ENCODE peak calls at places on chromosomes 7 and 10, in nine cellular contexts. One of them, this sample, is unnamed.

GRCh38 chr10:79066460-79067240 is 2.1 kb upstream of the ZMIZ1 start:
- DNase-seq in hepatic stellate cell: peak; percentile 61
- DNase-seq in Panc1: no peak
- DNase-seq in fibroblast of mammary gland: peak; percentile 60
- DNase-seq in GM04504: no peak
- DNase-seq in sigmoid colon: peak; percentile 71
- DNase-seq in NCI-H1092 treated with DMSO at 0.1 percent for 48 hours: peak; percentile 3
- DNase-seq in left ventricle myocardium inferior: no peak
- DNase-seq in activated T-cell treated with anti-CD3 and anti-CD28 coated beads, Interleukin-2, amount 50 U/mL, for 72 hours: no peak
- DNase-seq in this sample: no peak

GRCh38 chr10:92993671-92994304 is 66.8 kb upstream of the CYP26C1 start:
- DNase-seq in hepatic stellate cell: no peak
- DNase-seq in sigmoid colon: no peak
- DNase-seq in GM04504: no peak
- DNase-seq in fibroblast of mammary gland: no peak
- DNase-seq in left ventricle myocardium inferior: no peak
- DNase-seq in activated T-cell treated with anti-CD3 and anti-CD28 coated beads, Interleukin-2, amount 50 U/mL, for 72 hours: no peak
- DNase-seq in Panc1: no peak
- DNase-seq in NCI-H1092 treated with DMSO at 0.1 percent for 48 hours: no peak
- DNase-seq in this sample: no peak

GRCh38 chr10:122494173-122494820 is 32.9 kb downstream of the HTRA1 start:
- DNase-seq in sigmoid colon: no peak
- DNase-seq in NCI-H1092 treated with DMSO at 0.1 percent for 48 hours: no peak
- DNase-seq in hepatic stellate cell: no peak
- DNase-seq in GM04504: no peak
- DNase-seq in fibroblast of mammary gland: no peak
- DNase-seq in activated T-cell treated with anti-CD3 and anti-CD28 coated beads, Interleukin-2, amount 50 U/mL, for 72 hours: no peak
- DNase-seq in Panc1: no peak
- DNase-seq in left ventricle myocardium inferior: no peak
- DNase-seq in this sample: no peak

GRCh38 chr7:44046321-44047061 is 2.0 kb downstream of the DBNL start:
- DNase-seq in sigmoid colon: peak; percentile 55
- DNase-seq in activated T-cell treated with anti-CD3 and anti-CD28 coated beads, Interleukin-2, amount 50 U/mL, for 72 hours: peak; percentile 37
- DNase-seq in NCI-H1092 treated with DMSO at 0.1 percent for 48 hours: no peak
- DNase-seq in left ventricle myocardium inferior: peak; percentile 11
- DNase-seq in hepatic stellate cell: no peak
- DNase-seq in fibroblast of mammary gland: no peak
- DNase-seq in Panc1: no peak
- DNase-seq in GM04504: no peak
- DNase-seq in this sample: no peak

GRCh38 chr10:128896964-128897363 is 570.1 kb upstream of the MGMT start:
- DNase-seq in fibroblast of mammary gland: no peak
- DNase-seq in activated T-cell treated with anti-CD3 and anti-CD28 coated beads, Interleukin-2, amount 50 U/mL, for 72 hours: no peak
- DNase-seq in NCI-H1092 treated with DMSO at 0.1 percent for 48 hours: no peak
- DNase-seq in Panc1: no peak
- DNase-seq in left ventricle myocardium inferior: no peak
- DNase-seq in sigmoid colon: no peak
- DNase-seq in hepatic stellate cell: no peak
- DNase-seq in GM04504: no peak
- DNase-seq in this sample: no peak

GRCh38 chr7:44956157-44956766 is 22.6 kb downstream of the MYO1G start:
- DNase-seq in Panc1: no peak
- DNase-seq in left ventricle myocardium inferior: no peak
- DNase-seq in activated T-cell treated with anti-CD3 and anti-CD28 coated beads, Interleukin-2, amount 50 U/mL, for 72 hours: no peak
- DNase-seq in hepatic stellate cell: no peak
- DNase-seq in fibroblast of mammary gland: no peak
- DNase-seq in sigmoid colon: no peak
- DNase-seq in NCI-H1092 treated with DMSO at 0.1 percent for 48 hours: no peak
- DNase-seq in GM04504: no peak
- DNase-seq in this sample: no peak

GRCh38 chr10:66747451-66747850 is 178.4 kb upstream of the LRRTM3 start:
- DNase-seq in fibroblast of mammary gland: peak; percentile 14
- DNase-seq in GM04504: peak; percentile 64
- DNase-seq in Panc1: no peak
- DNase-seq in NCI-H1092 treated with DMSO at 0.1 percent for 48 hours: no peak
- DNase-seq in left ventricle myocardium inferior: no peak
- DNase-seq in hepatic stellate cell: peak; percentile 47
- DNase-seq in sigmoid colon: no peak
- DNase-seq in activated T-cell treated with anti-CD3 and anti-CD28 coated beads, Interleukin-2, amount 50 U/mL, for 72 hours: no peak
- DNase-seq in this sample: peak; percentile 84

GRCh38 chr10:94677691-94678090 is 5.8 kb upstream of the CYP2C18 start:
- DNase-seq in Panc1: no peak
- DNase-seq in left ventricle myocardium inferior: no peak
- DNase-seq in GM04504: no peak
- DNase-seq in activated T-cell treated with anti-CD3 and anti-CD28 coated beads, Interleukin-2, amount 50 U/mL, for 72 hours: no peak
- DNase-seq in sigmoid colon: no peak
- DNase-seq in NCI-H1092 treated with DMSO at 0.1 percent for 48 hours: no peak
- DNase-seq in hepatic stellate cell: no peak
- DNase-seq in fibroblast of mammary gland: no peak
- DNase-seq in this sample: no peak

GRCh38 chr7:25384820-25385560 is 156.7 kb upstream of the NPVF start:
- DNase-seq in hepatic stellate cell: no peak
- DNase-seq in sigmoid colon: no peak
- DNase-seq in GM04504: no peak
- DNase-seq in Panc1: no peak
- DNase-seq in fibroblast of mammary gland: no peak
- DNase-seq in left ventricle myocardium inferior: no peak
- DNase-seq in NCI-H1092 treated with DMSO at 0.1 percent for 48 hours: peak; percentile 95
- DNase-seq in activated T-cell treated with anti-CD3 and anti-CD28 coated beads, Interleukin-2, amount 50 U/mL, for 72 hours: no peak
- DNase-seq in this sample: no peak

GRCh38 chr7:1393421-1393820 is 65.8 kb downstream of the MICALL2 start:
- DNase-seq in sigmoid colon: no peak
- DNase-seq in GM04504: no peak
- DNase-seq in fibroblast of mammary gland: no peak
- DNase-seq in left ventricle myocardium inferior: no peak
- DNase-seq in NCI-H1092 treated with DMSO at 0.1 percent for 48 hours: no peak
- DNase-seq in activated T-cell treated with anti-CD3 and anti-CD28 coated beads, Interleukin-2, amount 50 U/mL, for 72 hours: no peak
- DNase-seq in Panc1: no peak
- DNase-seq in hepatic stellate cell: no peak
- DNase-seq in this sample: no peak

GRCh38 chr7:100367676-100368613 is 5.3 kb upstream of the PILRA start:
- DNase-seq in GM04504: no peak
- DNase-seq in hepatic stellate cell: no peak
- DNase-seq in fibroblast of mammary gland: no peak
- DNase-seq in Panc1: no peak
- DNase-seq in left ventricle myocardium inferior: no peak
- DNase-seq in sigmoid colon: no peak
- DNase-seq in NCI-H1092 treated with DMSO at 0.1 percent for 48 hours: no peak
- DNase-seq in activated T-cell treated with anti-CD3 and anti-CD28 coated beads, Interleukin-2, amount 50 U/mL, for 72 hours: no peak
- DNase-seq in this sample: no peak

GRCh38 chr10:86968271-86968993 is at the start of gene ADIRF:
- DNase-seq in fibroblast of mammary gland: peak; percentile 28
- DNase-seq in sigmoid colon: peak; percentile 80
- DNase-seq in GM04504: no peak
- DNase-seq in activated T-cell treated with anti-CD3 and anti-CD28 coated beads, Interleukin-2, amount 50 U/mL, for 72 hours: no peak
- DNase-seq in left ventricle myocardium inferior: peak; percentile 71
- DNase-seq in NCI-H1092 treated with DMSO at 0.1 percent for 48 hours: no peak
- DNase-seq in Panc1: no peak
- DNase-seq in hepatic stellate cell: no peak
- DNase-seq in this sample: no peak

GRCh38 chr7:131522325-131522920 is 34.0 kb downstream of the PODXL start:
- DNase-seq in GM04504: no peak
- DNase-seq in Panc1: no peak
- DNase-seq in left ventricle myocardium inferior: no peak
- DNase-seq in sigmoid colon: peak; percentile 21
- DNase-seq in NCI-H1092 treated with DMSO at 0.1 percent for 48 hours: no peak
- DNase-seq in fibroblast of mammary gland: no peak
- DNase-seq in hepatic stellate cell: no peak
- DNase-seq in activated T-cell treated with anti-CD3 and anti-CD28 coated beads, Interleukin-2, amount 50 U/mL, for 72 hours: no peak
- DNase-seq in this sample: no peak

GRCh38 chr10:43203491-43204393 is 63.1 kb downstream of the RASGEF1A start:
- DNase-seq in NCI-H1092 treated with DMSO at 0.1 percent for 48 hours: no peak
- DNase-seq in activated T-cell treated with anti-CD3 and anti-CD28 coated beads, Interleukin-2, amount 50 U/mL, for 72 hours: peak; percentile 32
- DNase-seq in left ventricle myocardium inferior: no peak
- DNase-seq in sigmoid colon: peak; percentile 61
- DNase-seq in fibroblast of mammary gland: no peak
- DNase-seq in hepatic stellate cell: peak; percentile 15
- DNase-seq in Panc1: peak; percentile 38
- DNase-seq in GM04504: no peak
- DNase-seq in this sample: no peak

GRCh38 chr7:23530355-23530754 is 1.4 kb downstream of the TRA2A start:
- DNase-seq in left ventricle myocardium inferior: no peak
- DNase-seq in fibroblast of mammary gland: peak; percentile 44
- DNase-seq in hepatic stellate cell: peak; percentile 32
- DNase-seq in GM04504: peak; percentile 7
- DNase-seq in NCI-H1092 treated with DMSO at 0.1 percent for 48 hours: no peak
- DNase-seq in activated T-cell treated with anti-CD3 and anti-CD28 coated beads, Interleukin-2, amount 50 U/mL, for 72 hours: peak; percentile 30
- DNase-seq in sigmoid colon: no peak
- DNase-seq in Panc1: no peak
- DNase-seq in this sample: no peak

GRCh38 chr7:1967512-1968396 is 265.0 kb downstream of the MAD1L1 start:
- DNase-seq in Panc1: no peak
- DNase-seq in fibroblast of mammary gland: no peak
- DNase-seq in GM04504: no peak
- DNase-seq in NCI-H1092 treated with DMSO at 0.1 percent for 48 hours: no peak
- DNase-seq in sigmoid colon: no peak
- DNase-seq in left ventricle myocardium inferior: peak; percentile 1
- DNase-seq in hepatic stellate cell: no peak
- DNase-seq in activated T-cell treated with anti-CD3 and anti-CD28 coated beads, Interleukin-2, amount 50 U/mL, for 72 hours: no peak
- DNase-seq in this sample: no peak

GRCh38 chr10:82245906-82246305 is 370.9 kb downstream of the NRG3 start:
- DNase-seq in left ventricle myocardium inferior: no peak
- DNase-seq in sigmoid colon: no peak
- DNase-seq in NCI-H1092 treated with DMSO at 0.1 percent for 48 hours: no peak
- DNase-seq in activated T-cell treated with anti-CD3 and anti-CD28 coated beads, Interleukin-2, amount 50 U/mL, for 72 hours: no peak
- DNase-seq in hepatic stellate cell: no peak
- DNase-seq in GM04504: no peak
- DNase-seq in fibroblast of mammary gland: peak; percentile 2
- DNase-seq in Panc1: no peak
- DNase-seq in this sample: no peak

GRCh38 chr7:127586346-127586745 is 950 bp upstream of the GCC1 start:
- DNase-seq in left ventricle myocardium inferior: no peak
- DNase-seq in activated T-cell treated with anti-CD3 and anti-CD28 coated beads, Interleukin-2, amount 50 U/mL, for 72 hours: no peak
- DNase-seq in hepatic stellate cell: no peak
- DNase-seq in Panc1: no peak
- DNase-seq in GM04504: no peak
- DNase-seq in NCI-H1092 treated with DMSO at 0.1 percent for 48 hours: no peak
- DNase-seq in fibroblast of mammary gland: no peak
- DNase-seq in sigmoid colon: no peak
- DNase-seq in this sample: no peak

GRCh38 chr7:114856625-114857024 is 65.3 kb upstream of the MDFIC start:
- DNase-seq in Panc1: no peak
- DNase-seq in NCI-H1092 treated with DMSO at 0.1 percent for 48 hours: no peak
- DNase-seq in fibroblast of mammary gland: no peak
- DNase-seq in left ventricle myocardium inferior: no peak
- DNase-seq in sigmoid colon: no peak
- DNase-seq in GM04504: no peak
- DNase-seq in activated T-cell treated with anti-CD3 and anti-CD28 coated beads, Interleukin-2, amount 50 U/mL, for 72 hours: no peak
- DNase-seq in hepatic stellate cell: no peak
- DNase-seq in this sample: no peak

GRCh38 chr7:22876986-22877729 is 54.5 kb upstream of the TOMM7 start:
- DNase-seq in left ventricle myocardium inferior: no peak
- DNase-seq in GM04504: no peak
- DNase-seq in Panc1: no peak
- DNase-seq in NCI-H1092 treated with DMSO at 0.1 percent for 48 hours: no peak
- DNase-seq in fibroblast of mammary gland: no peak
- DNase-seq in sigmoid colon: no peak
- DNase-seq in activated T-cell treated with anti-CD3 and anti-CD28 coated beads, Interleukin-2, amount 50 U/mL, for 72 hours: no peak
- DNase-seq in hepatic stellate cell: no peak
- DNase-seq in this sample: no peak

GRCh38 chr10:132489053-132489703 is 48.4 kb upstream of the INPP5A start:
- DNase-seq in GM04504: peak; percentile 44
- DNase-seq in fibroblast of mammary gland: peak; percentile 56
- DNase-seq in hepatic stellate cell: no peak
- DNase-seq in Panc1: no peak
- DNase-seq in NCI-H1092 treated with DMSO at 0.1 percent for 48 hours: no peak
- DNase-seq in sigmoid colon: peak; percentile 77
- DNase-seq in left ventricle myocardium inferior: no peak
- DNase-seq in activated T-cell treated with anti-CD3 and anti-CD28 coated beads, Interleukin-2, amount 50 U/mL, for 72 hours: no peak
- DNase-seq in this sample: no peak

GRCh38 chr7:2622869-2623697 is 8.7 kb upstream of the TTYH3 start:
- DNase-seq in Panc1: no peak
- DNase-seq in GM04504: no peak
- DNase-seq in activated T-cell treated with anti-CD3 and anti-CD28 coated beads, Interleukin-2, amount 50 U/mL, for 72 hours: no peak
- DNase-seq in hepatic stellate cell: no peak
- DNase-seq in NCI-H1092 treated with DMSO at 0.1 percent for 48 hours: no peak
- DNase-seq in sigmoid colon: no peak
- DNase-seq in fibroblast of mammary gland: no peak
- DNase-seq in left ventricle myocardium inferior: no peak
- DNase-seq in this sample: no peak

GRCh38 chr7:102227371-102227770 is 59.3 kb upstream of the SH2B2 start:
- DNase-seq in left ventricle myocardium inferior: no peak
- DNase-seq in sigmoid colon: no peak
- DNase-seq in fibroblast of mammary gland: no peak
- DNase-seq in GM04504: no peak
- DNase-seq in activated T-cell treated with anti-CD3 and anti-CD28 coated beads, Interleukin-2, amount 50 U/mL, for 72 hours: no peak
- DNase-seq in NCI-H1092 treated with DMSO at 0.1 percent for 48 hours: no peak
- DNase-seq in Panc1: no peak
- DNase-seq in hepatic stellate cell: no peak
- DNase-seq in this sample: no peak

GRCh38 chr7:113086431-113086888 is at the start of gene GPR85:
- DNase-seq in sigmoid colon: peak; percentile 76
- DNase-seq in Panc1: no peak
- DNase-seq in fibroblast of mammary gland: peak; percentile 74
- DNase-seq in left ventricle myocardium inferior: peak; percentile 38
- DNase-seq in activated T-cell treated with anti-CD3 and anti-CD28 coated beads, Interleukin-2, amount 50 U/mL, for 72 hours: peak; percentile 33
- DNase-seq in hepatic stellate cell: peak; percentile 58
- DNase-seq in NCI-H1092 treated with DMSO at 0.1 percent for 48 hours: peak; percentile 79
- DNase-seq in GM04504: peak; percentile 32
- DNase-seq in this sample: no peak

GRCh38 chr10:111347386-111348005 is 270.7 kb downstream of the ADRA2A start:
- DNase-seq in hepatic stellate cell: no peak
- DNase-seq in GM04504: no peak
- DNase-seq in left ventricle myocardium inferior: no peak
- DNase-seq in NCI-H1092 treated with DMSO at 0.1 percent for 48 hours: no peak
- DNase-seq in activated T-cell treated with anti-CD3 and anti-CD28 coated beads, Interleukin-2, amount 50 U/mL, for 72 hours: no peak
- DNase-seq in fibroblast of mammary gland: no peak
- DNase-seq in Panc1: no peak
- DNase-seq in sigmoid colon: no peak
- DNase-seq in this sample: no peak

GRCh38 chr7:70477051-70478010 is 654.6 kb upstream of the GALNT17 start:
- DNase-seq in sigmoid colon: no peak
- DNase-seq in NCI-H1092 treated with DMSO at 0.1 percent for 48 hours: no peak
- DNase-seq in activated T-cell treated with anti-CD3 and anti-CD28 coated beads, Interleukin-2, amount 50 U/mL, for 72 hours: no peak
- DNase-seq in Panc1: no peak
- DNase-seq in hepatic stellate cell: no peak
- DNase-seq in GM04504: no peak
- DNase-seq in fibroblast of mammary gland: peak; percentile 18
- DNase-seq in left ventricle myocardium inferior: no peak
- DNase-seq in this sample: no peak

GRCh38 chr10:77283326-77283725 is 354.3 kb downstream of the KCNMA1 start:
- DNase-seq in hepatic stellate cell: no peak
- DNase-seq in left ventricle myocardium inferior: no peak
- DNase-seq in sigmoid colon: no peak
- DNase-seq in Panc1: no peak
- DNase-seq in NCI-H1092 treated with DMSO at 0.1 percent for 48 hours: no peak
- DNase-seq in fibroblast of mammary gland: no peak
- DNase-seq in activated T-cell treated with anti-CD3 and anti-CD28 coated beads, Interleukin-2, amount 50 U/mL, for 72 hours: no peak
- DNase-seq in GM04504: no peak
- DNase-seq in this sample: no peak

GRCh38 chr7:100591596-100591995 is 5.5 kb downstream of the FBXO24 start:
- DNase-seq in fibroblast of mammary gland: no peak
- DNase-seq in sigmoid colon: no peak
- DNase-seq in activated T-cell treated with anti-CD3 and anti-CD28 coated beads, Interleukin-2, amount 50 U/mL, for 72 hours: no peak
- DNase-seq in NCI-H1092 treated with DMSO at 0.1 percent for 48 hours: no peak
- DNase-seq in hepatic stellate cell: no peak
- DNase-seq in Panc1: no peak
- DNase-seq in left ventricle myocardium inferior: no peak
- DNase-seq in GM04504: no peak
- DNase-seq in this sample: no peak

GRCh38 chr7:124429923-124430322 is 335.7 kb downstream of the GPR37 start:
- DNase-seq in left ventricle myocardium inferior: no peak
- DNase-seq in NCI-H1092 treated with DMSO at 0.1 percent for 48 hours: no peak
- DNase-seq in hepatic stellate cell: no peak
- DNase-seq in sigmoid colon: no peak
- DNase-seq in fibroblast of mammary gland: no peak
- DNase-seq in Panc1: no peak
- DNase-seq in GM04504: no peak
- DNase-seq in activated T-cell treated with anti-CD3 and anti-CD28 coated beads, Interleukin-2, amount 50 U/mL, for 72 hours: no peak
- DNase-seq in this sample: no peak